ENCODE peak calls at places on chromosomes 12 and 14, in seven cellular contexts. Z is uterus; N is skeletal muscle cell; X is neural progenitor cell; H is astrocyte of the spinal cord; S is effector memory CD4-positive, alpha-beta T cell; F is coronary artery. Q is an unnamed sample.

GRCh38 chr12:114692558-114693531 is 8.9 kb upstream of the TBX3 start:
- DNase-seq in F (no peak), Z (peak), X (peak), H (peak), S (no peak), N (no peak), Q (no peak)

GRCh38 chr12:68481181-68481941 is 129.3 kb upstream of the RAP1B start:
- DNase-seq in H (no peak), S (no peak), F (no peak), Z (no peak), N (no peak), X (no peak), Q (no peak)

GRCh38 chr12:106745181-106745745 is 29.2 kb upstream of the RIC8B start:
- DNase-seq in X (no peak), Z (no peak), H (no peak), S (no peak), F (no peak), N (no peak), Q (no peak)

GRCh38 chr12:132653567-132654290 is 33.4 kb downstream of the POLE start:
- DNase-seq in H (no peak), Z (no peak), X (no peak), F (no peak), N (no peak), S (no peak), Q (no peak)

GRCh38 chr12:24600996-24601395 is 347.9 kb downstream of the BCAT1 start:
- DNase-seq in X (no peak), N (peak), Z (no peak), S (no peak), H (peak), F (no peak), Q (peak)

GRCh38 chr12:102769323-102769916 is 147.6 kb downstream of the PAH start:
- DNase-seq in N (peak), H (peak), X (peak), S (no peak), Z (peak), F (no peak), Q (no peak)

GRCh38 chr12:62933871-62934798 is 815 bp downstream of the PPM1H start:
- DNase-seq in N (no peak), X (peak), Z (peak), S (no peak), H (peak), F (peak), Q (no peak)

GRCh38 chr12:12943589-12944260 is 8.2 kb downstream of the GPRC5D start:
- DNase-seq in N (peak), H (no peak), S (no peak), F (no peak), X (no peak), Z (no peak), Q (no peak)

GRCh38 chr14:101788016-101788695 is 26.6 kb downstream of the PPP2R5C start:
- DNase-seq in S (no peak), Z (no peak), N (no peak), X (no peak), H (no peak), F (no peak), Q (no peak)

GRCh38 chr12:96143392-96143791 is 50.8 kb upstream of the ELK3 start:
- DNase-seq in X (no peak), H (no peak), Z (no peak), N (no peak), F (no peak), S (peak), Q (no peak)

GRCh38 chr14:20412422-20412821 is 879 bp downstream of the TEP1 start:
- DNase-seq in S (no peak), X (no peak), H (peak), Z (no peak), F (no peak), N (no peak), Q (no peak)

GRCh38 chr12:123271182-123271491 is 519 bp downstream of the CDK2AP1 start:
- DNase-seq in X (peak), H (peak), S (peak), N (no peak), Z (peak), F (no peak), Q (no peak)

GRCh38 chr12:38053655-38054464 is 262.7 kb upstream of the ALG10B start:
- DNase-seq in S (no peak), F (no peak), Z (no peak), H (no peak), N (no peak), X (no peak), Q (no peak)

GRCh38 chr14:91418387-91419043 is 895 bp upstream of the CCDC88C start:
- DNase-seq in Z (peak), F (no peak), S (peak), H (peak), N (no peak), X (peak), Q (no peak)

GRCh38 chr12:62813031-62813829 is 121.7 kb downstream of the PPM1H start:
- DNase-seq in X (peak), Z (peak), H (peak), F (no peak), N (peak), S (no peak), Q (no peak)

GRCh38 chr12:95396849-95397498 is 77.0 kb upstream of the METAP2 start:
- DNase-seq in S (no peak), N (peak), F (no peak), H (peak), X (no peak), Z (no peak), Q (no peak)

GRCh38 chr14:95901014-95901413 is 24.4 kb downstream of the TUNAR start:
- DNase-seq in Z (no peak), N (no peak), X (no peak), H (peak), F (no peak), S (no peak), Q (no peak)

GRCh38 chr14:64363265-64363840 is 24.8 kb upstream of the MTHFD1 start:
- DNase-seq in H (peak), X (no peak), F (no peak), S (no peak), Z (no peak), N (no peak), Q (no peak)

GRCh38 chr14:101495827-101496778 is 65.2 kb upstream of the DIO3 start:
- DNase-seq in X (no peak), S (no peak), Z (peak), H (no peak), F (peak), N (no peak), Q (no peak)

GRCh38 chr14:35286707-35287106 is 5.5 kb upstream of the PSMA6 start:
- DNase-seq in N (no peak), S (no peak), X (no peak), Z (no peak), H (no peak), F (no peak), Q (no peak)

GRCh38 chr12:125121095-125121494 is 55.9 kb downstream of the AACS start:
- DNase-seq in Z (no peak), N (no peak), F (no peak), X (no peak), H (no peak), S (no peak), Q (no peak)

GRCh38 chr12:51823875-51824565 is 24.5 kb downstream of the FIGNL2 start:
- DNase-seq in X (peak), H (peak), Z (no peak), N (no peak), F (no peak), S (no peak), Q (no peak)

GRCh38 chr12:100504820-100505219 is 31.2 kb downstream of the NR1H4 start:
- DNase-seq in F (no peak), X (no peak), H (no peak), N (no peak), S (no peak), Z (no peak), Q (no peak)

GRCh38 chr12:1830981-1831930 is 10.9 kb downstream of the LRTM2 start:
- DNase-seq in X (peak), H (peak), S (no peak), N (peak), F (no peak), Z (peak), Q (peak)

GRCh38 chr12:49547090-49547690 is 8.4 kb downstream of the KCNH3 start:
- DNase-seq in N (no peak), S (no peak), F (no peak), X (no peak), Z (no peak), H (no peak), Q (no peak)

GRCh38 chr14:69291891-69292586 is 32.1 kb downstream of the GALNT16 start:
- DNase-seq in Z (no peak), X (no peak), H (peak), F (no peak), S (no peak), N (no peak), Q (no peak)

GRCh38 chr12:96121271-96121711 is 72.9 kb upstream of the ELK3 start:
- DNase-seq in X (no peak), N (no peak), H (no peak), Z (no peak), F (no peak), S (no peak), Q (no peak)

GRCh38 chr12:121958521-121959240 is 40.3 kb downstream of the CFAP251 start:
- DNase-seq in H (peak), F (no peak), N (no peak), X (peak), S (no peak), Z (no peak), Q (no peak)
- H3K4me3 ChIP-seq in H (no peak), F (no peak), N (no peak), X (no peak), S (no peak), Z (no peak), Q (no peak)

GRCh38 chr14:68210729-68211299 is 391.2 kb downstream of the RAD51B start:
- DNase-seq in Z (no peak), S (peak), H (peak), X (no peak), N (peak), F (no peak), Q (peak)
- H3K4me3 ChIP-seq in Z (no peak), S (peak), H (no peak), X (no peak), N (peak), F (peak), Q (no peak)

GRCh38 chr12:45231515-45232145 is 15.7 kb downstream of the ANO6 start:
- DNase-seq in N (peak), H (peak), X (no peak), F (no peak), S (no peak), Z (no peak), Q (no peak)
- H3K4me3 ChIP-seq in N (no peak), H (no peak), X (no peak), F (no peak), S (no peak), Z (no peak), Q (no peak)

DNA sequence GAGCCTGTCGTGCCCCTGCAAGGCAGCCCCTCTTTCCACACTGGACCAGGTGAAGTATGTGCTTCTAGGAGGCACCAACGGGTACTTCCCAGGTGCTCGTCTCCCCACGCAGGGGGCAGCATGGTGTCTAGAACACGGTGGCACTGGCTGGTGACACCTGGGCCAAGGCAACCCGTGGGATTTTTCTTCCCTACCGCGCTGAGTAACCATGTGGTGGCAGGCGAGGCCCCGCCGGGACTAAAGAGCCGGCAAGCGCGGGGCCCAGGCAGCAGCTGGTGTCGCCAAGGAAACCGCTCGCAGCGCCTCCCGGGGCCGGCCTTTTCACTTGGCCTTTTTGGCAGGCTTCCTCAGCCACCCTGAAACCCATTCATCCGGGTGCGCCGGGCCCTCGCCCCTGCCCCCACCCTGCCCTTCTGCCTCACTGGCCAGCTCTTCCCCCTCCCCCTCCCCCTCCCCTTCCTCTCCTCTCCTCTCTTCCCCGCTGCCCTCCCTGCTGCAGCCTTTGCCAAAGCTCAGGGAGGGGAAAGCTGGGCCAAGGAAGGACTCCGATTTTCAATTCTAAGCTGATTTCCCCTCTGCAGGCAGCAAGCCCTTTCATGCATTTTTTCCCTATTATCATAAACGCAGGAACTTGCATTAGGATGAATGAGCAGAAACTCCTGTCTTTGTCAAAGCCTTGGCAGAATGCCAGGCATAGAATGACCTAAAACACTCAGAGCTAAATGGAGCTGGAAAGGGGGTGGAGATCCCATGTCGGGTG is 81.2 kb downstream of the IRF2BPL start:
- DNase-seq in X (peak), Z (peak), S (peak), H (peak), F (peak), N (peak), Q (peak)
- H3K4me3 ChIP-seq in X (peak), Z (no peak), S (no peak), H (no peak), F (peak), N (no peak), Q (no peak)

DNA sequence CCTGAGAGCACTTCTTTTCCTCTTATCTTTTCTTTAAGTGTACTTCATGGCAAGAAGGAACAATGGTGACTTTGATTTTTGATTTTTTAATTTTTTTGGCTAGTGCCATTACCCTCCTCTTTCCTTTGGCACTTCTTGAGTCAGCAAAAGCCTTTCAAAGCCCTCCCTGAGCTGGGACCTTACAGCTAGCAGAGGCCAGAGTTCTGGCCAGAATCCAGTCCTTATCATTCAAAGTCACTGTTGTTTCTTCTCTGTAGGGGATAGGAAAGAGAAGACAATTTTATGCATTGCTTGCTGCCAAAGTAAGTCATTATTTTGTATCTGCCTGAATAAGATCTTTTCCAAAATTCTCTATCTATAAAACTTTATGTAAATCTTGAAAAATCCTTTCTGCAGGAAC is 419.8 kb upstream of the PRICKLE1 start:
- DNase-seq in X (no peak), S (no peak), Z (no peak), H (peak), F (no peak), N (no peak), Q (no peak)
- H3K4me3 ChIP-seq in X (no peak), S (no peak), Z (no peak), H (no peak), F (no peak), N (no peak), Q (no peak)

GRCh38 chr14:51862171-51862838 is 1.9 kb downstream of the GNG2 start:
- DNase-seq in F (no peak), Z (no peak), N (no peak), S (no peak), X (no peak), H (no peak), Q (no peak)
- H3K4me3 ChIP-seq in F (peak), Z (no peak), N (peak), S (peak), X (peak), H (peak), Q (no peak)

DNA sequence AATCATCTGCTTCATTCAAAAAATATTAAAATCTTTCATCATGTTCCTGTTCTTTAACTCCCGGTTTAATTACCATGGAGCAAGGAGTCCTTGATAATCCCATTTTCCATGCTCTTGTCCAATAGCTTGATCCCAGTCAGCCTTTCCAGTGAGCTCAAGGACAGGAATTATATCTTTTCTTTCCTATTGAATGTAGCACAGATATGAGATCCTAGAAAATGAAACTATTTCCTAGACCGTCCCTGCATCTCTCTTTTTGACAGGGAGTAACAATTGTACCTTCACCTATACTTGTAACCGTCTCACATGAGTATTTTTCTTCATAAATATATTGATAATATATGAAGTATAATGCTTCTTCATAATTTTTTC is 35.6 kb downstream of the PIK3C2G start:
- DNase-seq in S (no peak), X (no peak), H (no peak), F (no peak), Z (no peak), N (no peak), Q (no peak)
- H3K4me3 ChIP-seq in S (no peak), X (no peak), H (no peak), F (peak), Z (peak), N (no peak), Q (no peak)

GRCh38 chr12:56103066-56103711 is 1.2 kb upstream of the PA2G4 start:
- DNase-seq in F (no peak), N (no peak), Z (no peak), H (no peak), X (no peak), S (no peak), Q (no peak)
- H3K4me3 ChIP-seq in F (peak), N (peak), Z (peak), H (peak), X (peak), S (peak), Q (peak)

Q was measured in kidney epithelial cell.